ENCODE peak calls at places on chromosomes 7 and 10, in four cellular contexts. One of them, this sample, is unnamed.
A peak's percentile ranks its signal among the peaks of the same experiment; 100 is the strongest.

GRCh38 chr7:103594186-103594585 is 148.2 kb upstream of the SLC26A5 start:
- DNase-seq in testis: no peak
- DNase-seq in GM12891: no peak
- DNase-seq in LHCN-M2: no peak
- DNase-seq in this sample: no peak

GRCh38 chr10:98125940-98126631 is 8.4 kb upstream of the R3HCC1L start:
- DNase-seq in GM12891: no peak
- DNase-seq in testis: no peak
- DNase-seq in LHCN-M2: peak; percentile 53
- DNase-seq in this sample: no peak

GRCh38 chr10:30555465-30555864 is 74.1 kb downstream of the LYZL2 start:
- DNase-seq in LHCN-M2: no peak
- DNase-seq in GM12891: no peak
- DNase-seq in testis: no peak
- DNase-seq in this sample: no peak

GRCh38 chr10:29243750-29244149 is 45.1 kb upstream of the LYZL1 start:
- DNase-seq in GM12891: no peak
- DNase-seq in testis: peak; percentile 33
- DNase-seq in LHCN-M2: peak; percentile 25
- DNase-seq in this sample: peak; percentile 29

GRCh38 chr10:112842832-112843360 is 107.2 kb upstream of the TCF7L2 start:
- DNase-seq in GM12891: peak; percentile 31
- DNase-seq in LHCN-M2: peak; percentile 86
- DNase-seq in testis: no peak
- DNase-seq in this sample: no peak

GRCh38 chr10:23096814-23097549 is 1.6 kb downstream of the MSRB2 start:
- DNase-seq in LHCN-M2: no peak
- DNase-seq in GM12891: no peak
- DNase-seq in testis: no peak
- DNase-seq in this sample: no peak

GRCh38 chr7:4830176-4830575 is 31.7 kb downstream of the PAPOLB start:
- DNase-seq in testis: peak; percentile 71
- DNase-seq in LHCN-M2: peak; percentile 10
- DNase-seq in GM12891: peak; percentile 71
- DNase-seq in this sample: peak; percentile 79

GRCh38 chr7:18356195-18356645 is 139.3 kb upstream of the HDAC9 start:
- DNase-seq in testis: no peak
- DNase-seq in GM12891: no peak
- DNase-seq in LHCN-M2: peak; percentile 60
- DNase-seq in this sample: no peak

GRCh38 chr7:104814671-104815400 is 199.2 kb upstream of the KMT2E start:
- DNase-seq in GM12891: no peak
- DNase-seq in LHCN-M2: no peak
- DNase-seq in testis: no peak
- DNase-seq in this sample: no peak

GRCh38 chr7:11427686-11428273 is 404.2 kb downstream of the THSD7A start:
- DNase-seq in LHCN-M2: peak; percentile 41
- DNase-seq in GM12891: no peak
- DNase-seq in testis: no peak
- DNase-seq in this sample: no peak

GRCh38 chr7:118844748-118845147 is 620.2 kb downstream of the ANKRD7 start:
- DNase-seq in LHCN-M2: no peak
- DNase-seq in GM12891: no peak
- DNase-seq in testis: no peak
- DNase-seq in this sample: no peak

GRCh38 chr7:135467207-135467711 is 42.6 kb downstream of the CNOT4 start:
- DNase-seq in testis: no peak
- DNase-seq in LHCN-M2: peak; percentile 11
- DNase-seq in GM12891: no peak
- DNase-seq in this sample: no peak

GRCh38 chr7:44311561-44312495 is 13.6 kb downstream of the CAMK2B start:
- DNase-seq in LHCN-M2: no peak
- DNase-seq in GM12891: no peak
- DNase-seq in testis: peak; percentile 7
- DNase-seq in this sample: no peak

GRCh38 chr7:106770191-106770590 is 94.9 kb upstream of the PIK3CG start:
- DNase-seq in testis: no peak
- DNase-seq in LHCN-M2: peak; percentile 91
- DNase-seq in GM12891: no peak
- DNase-seq in this sample: no peak

GRCh38 chr7:114088541-114088940 is 169.7 kb upstream of the PPP1R3A start:
- DNase-seq in LHCN-M2: no peak
- DNase-seq in GM12891: no peak
- DNase-seq in testis: no peak
- DNase-seq in this sample: no peak

GRCh38 chr10:22657566-22658190 is 56.7 kb downstream of the PIP4K2A start:
- DNase-seq in GM12891: no peak
- DNase-seq in LHCN-M2: peak; percentile 22
- DNase-seq in testis: no peak
- DNase-seq in this sample: peak; percentile 53

GRCh38 chr7:66634816-66635215 is 6.1 kb downstream of the KCTD7 start:
- DNase-seq in testis: no peak
- DNase-seq in LHCN-M2: no peak
- DNase-seq in GM12891: no peak
- DNase-seq in this sample: no peak

GRCh38 chr7:158695726-158696452 is 8.7 kb downstream of the NCAPG2 start:
- DNase-seq in GM12891: no peak
- DNase-seq in testis: peak; percentile 79
- DNase-seq in LHCN-M2: peak; percentile 77
- DNase-seq in this sample: peak; percentile 61

GRCh38 chr10:30027057-30028005 is 32.1 kb downstream of the JCAD start:
- DNase-seq in GM12891: peak; percentile 68
- DNase-seq in testis: peak; percentile 50
- DNase-seq in LHCN-M2: no peak
- DNase-seq in this sample: peak; percentile 95

GRCh38 chr10:104309980-104310978 is 28.0 kb downstream of the ITPRIP start:
- DNase-seq in GM12891: no peak
- DNase-seq in LHCN-M2: peak; percentile 97
- DNase-seq in testis: peak; percentile 69
- DNase-seq in this sample: no peak

GRCh38 chr7:88147949-88148348 is 71.9 kb downstream of the SRI start:
- DNase-seq in testis: no peak
- DNase-seq in GM12891: no peak
- DNase-seq in LHCN-M2: no peak
- DNase-seq in this sample: no peak